ENCODE peak calls at places on chromosomes 13 and 19, in seven cellular contexts. D is GM23338, O is Panc1, F is ascending aorta, B is upper lobe of right lung, Q is lower lobe of right lung, A is endodermal cell. I is an unnamed sample.
A peak's percentile ranks its signal among the peaks of the same experiment; 100 is the strongest.

GRCh38 chr19:39413269-39413902 is 917 bp downstream of the PLEKHG2 start:
- DNase-seq in O (no peak), A (peak; percentile 86), D (peak; percentile 74), F (peak; percentile 88), Q (peak; percentile 69), B (peak; percentile 80), I (peak; percentile 70)

GRCh38 chr13:61728468-61728867 is 312.8 kb upstream of the PCDH20 start:
- DNase-seq in A (no peak), F (no peak), B (no peak), O (peak; percentile 8), D (no peak), Q (no peak), I (peak; percentile 3)

GRCh38 chr13:46582190-46582589 is 29.2 kb downstream of the LRCH1 start:
- DNase-seq in F (no peak), B (no peak), O (no peak), A (no peak), D (no peak), Q (no peak), I (no peak)

GRCh38 chr13:109140777-109141354 is 511.5 kb downstream of the MYO16 start:
- DNase-seq in D (peak; percentile 25), B (no peak), A (no peak), F (no peak), O (no peak), Q (no peak), I (no peak)

GRCh38 chr19:3606174-3606689 is 443 bp downstream of the TBXA2R start:
- DNase-seq in A (peak; percentile 82), Q (peak; percentile 59), B (peak; percentile 69), O (no peak), F (no peak), D (peak; percentile 65), I (no peak)

GRCh38 chr13:40340368-40341085 is 325.9 kb downstream of the FOXO1 start:
- DNase-seq in F (peak; percentile 28), A (no peak), B (no peak), D (no peak), O (no peak), Q (no peak), I (peak; percentile 23)

GRCh38 chr19:29834991-29835390 is 23.2 kb downstream of the CCNE1 start:
- DNase-seq in D (no peak), F (no peak), B (peak; percentile 8), O (no peak), Q (no peak), A (no peak), I (no peak)

GRCh38 chr13:40446365-40446764 is 220.1 kb downstream of the FOXO1 start:
- DNase-seq in F (no peak), O (no peak), D (no peak), Q (no peak), A (no peak), B (no peak), I (no peak)

GRCh38 chr19:12163841-12164240 is 945 bp downstream of the ZNF136 start:
- DNase-seq in D (peak; percentile 14), O (no peak), B (no peak), Q (no peak), F (no peak), A (no peak), I (peak; percentile 27)

GRCh38 chr19:53977991-53978731 is 13.3 kb upstream of the CACNG6 start:
- DNase-seq in F (peak; percentile 67), A (peak; percentile 98), B (no peak), O (peak; percentile 97), D (peak; percentile 100), Q (peak; percentile 64), I (peak; percentile 95)

GRCh38 chr19:29543381-29543780 is 17.6 kb downstream of the VSTM2B start:
- DNase-seq in O (no peak), B (peak; percentile 26), A (no peak), D (no peak), F (no peak), Q (no peak), I (no peak)

GRCh38 chr19:15252398-15253018 is 20.3 kb upstream of the EPHX3 start:
- DNase-seq in D (peak; percentile 46), B (no peak), Q (no peak), F (peak; percentile 85), A (peak; percentile 75), O (no peak), I (peak; percentile 59)

GRCh38 chr19:35236638-35237400 is 8.3 kb upstream of the FAM187B start:
- DNase-seq in A (no peak), O (no peak), F (no peak), Q (no peak), D (peak; percentile 67), B (no peak), I (no peak)

GRCh38 chr13:109699628-109700071 is 86.7 kb downstream of the IRS2 start:
- DNase-seq in O (no peak), A (peak; percentile 87), B (no peak), F (no peak), Q (no peak), D (peak; percentile 70), I (no peak)

GRCh38 chr13:27403252-27403678 is 21.2 kb upstream of the GTF3A start:
- DNase-seq in B (no peak), A (no peak), Q (no peak), O (no peak), F (no peak), D (peak; percentile 60), I (peak; percentile 30)

GRCh38 chr19:49746206-49746958 is 16.7 kb downstream of the TSKS start:
- DNase-seq in F (peak; percentile 74), O (no peak), A (peak; percentile 96), B (peak; percentile 72), D (peak; percentile 99), Q (peak; percentile 70), I (peak; percentile 69)

GRCh38 chr19:52570005-52570861 is at the start of gene ZNF701:
- DNase-seq in Q (peak; percentile 97), B (peak; percentile 96), A (peak; percentile 99), D (peak; percentile 94), O (peak; percentile 45), F (peak; percentile 98), I (peak; percentile 94)

GRCh38 chr19:18699403-18700054 is 16.0 kb downstream of the CRTC1 start:
- DNase-seq in Q (no peak), O (no peak), A (peak; percentile 49), D (no peak), F (no peak), B (no peak), I (no peak)

GRCh38 chr19:13764821-13765394 is 586 bp downstream of the MRI1 start:
- DNase-seq in D (peak; percentile 58), A (peak; percentile 67), O (no peak), Q (peak; percentile 66), B (peak; percentile 72), F (no peak), I (no peak)

GRCh38 chr13:82432949-82433348 is 1449.3 kb downstream of the SLITRK1 start:
- DNase-seq in Q (no peak), F (no peak), O (no peak), B (no peak), A (no peak), D (no peak), I (no peak)

GRCh38 chr19:49231389-49231788 is 73.8 kb downstream of the TRPM4 start:
- DNase-seq in A (peak; percentile 75), F (no peak), B (no peak), Q (no peak), D (no peak), O (no peak), I (no peak)

GRCh38 chr13:51416107-51416506 is 36.7 kb downstream of the INTS6 start:
- DNase-seq in F (no peak), Q (no peak), B (no peak), A (no peak), O (no peak), D (no peak), I (no peak)

GRCh38 chr13:30905932-30906383 is at the start of gene MEDAG:
- DNase-seq in O (no peak), B (peak; percentile 67), Q (peak; percentile 50), D (no peak), A (no peak), F (peak; percentile 96), I (peak; percentile 61)

GRCh38 chr13:99970761-99971575 is 599 bp downstream of the ZIC5 start:
- DNase-seq in O (no peak), Q (no peak), B (no peak), A (peak; percentile 90), F (no peak), D (peak; percentile 69), I (no peak)

GRCh38 chr19:27833031-27833430 is 1379.9 kb downstream of the UQCRFS1 start:
- DNase-seq in B (no peak), Q (no peak), O (no peak), A (no peak), D (no peak), F (no peak), I (no peak)
- TF ChIP-seq CTCF in B (no peak), Q (no peak), O (no peak), A (no peak), D (no peak), F (no peak), I (no peak)

GRCh38 chr13:29707876-29708543 is 112.5 kb upstream of the SLC7A1 start:
- DNase-seq in A (peak; percentile 91), Q (no peak), D (peak; percentile 90), B (no peak), O (peak; percentile 10), F (no peak), I (peak; percentile 66)

GRCh38 chr13:29718694-29719093 is 123.2 kb upstream of the SLC7A1 start:
- DNase-seq in A (no peak), B (no peak), D (no peak), O (no peak), F (no peak), Q (no peak), I (no peak)

GRCh38 chr13:29716493-29716892 is 121.0 kb upstream of the SLC7A1 start:
- DNase-seq in O (no peak), F (no peak), D (no peak), Q (no peak), A (no peak), B (no peak), I (no peak)

GRCh38 chr13:29713841-29714240 is 118.4 kb upstream of the SLC7A1 start:
- DNase-seq in F (no peak), Q (no peak), O (no peak), A (peak; percentile 58), D (peak; percentile 57), B (no peak), I (no peak)
- TF ChIP-seq CTCF in F (no peak), Q (peak; percentile 40), O (peak; percentile 83), A (peak; percentile 88), D (peak; percentile 93), B (peak; percentile 37), I (peak; percentile 58)

GRCh38 chr19:5795382-5795919 is 4.5 kb upstream of the DUS3L start:
- DNase-seq in D (no peak), O (no peak), A (no peak), B (no peak), Q (no peak), F (no peak), I (no peak)
- TF ChIP-seq CTCF in D (no peak), O (no peak), A (no peak), B (no peak), Q (no peak), F (no peak), I (no peak)

GRCh38 chr13:24308488-24309020 is 826 bp upstream of the C1QTNF9 start:
- DNase-seq in Q (no peak), O (no peak), F (no peak), B (no peak), D (no peak), A (no peak), I (no peak)

GRCh38 chr13:24308068-24308445 is 1.3 kb upstream of the C1QTNF9 start:
- DNase-seq in D (no peak), O (no peak), F (no peak), A (no peak), B (no peak), Q (no peak), I (no peak)

DNA sequence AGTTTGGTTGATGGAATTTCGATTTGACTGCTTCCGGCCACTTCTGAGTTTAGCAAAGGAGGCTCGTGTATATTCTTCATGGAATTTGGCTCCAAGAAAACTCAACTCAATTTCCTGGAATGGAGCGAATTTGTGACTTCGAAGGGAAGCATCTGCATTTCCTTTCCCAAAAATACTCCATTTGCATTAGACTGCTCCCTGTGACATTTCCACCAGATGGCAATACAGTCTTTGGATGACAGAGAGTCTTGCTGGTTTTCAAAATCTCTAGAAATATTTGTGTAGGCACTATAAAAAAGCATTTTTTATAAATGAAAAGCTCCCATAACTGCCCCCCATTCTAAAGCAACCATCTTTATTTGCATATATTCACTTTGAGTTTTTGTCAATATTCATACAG is 4.1 kb downstream of the C1QTNF9 start:
- DNase-seq in O (no peak), F (no peak), B (no peak), A (no peak), D (peak; percentile 25), Q (no peak), I (no peak)
- TF ChIP-seq CTCF in O (peak; percentile 34), F (no peak), B (peak; percentile 32), A (peak; percentile 47), D (peak; percentile 37), Q (peak; percentile 35), I (peak; percentile 38)